ENCODE peak calls at places on chromosomes 11 and 22, in four cellular contexts. H is NCI-H2171 treated with DMSO at 0.1 percent for 48 hours, C is activated T-cell treated with anti-CD3 and anti-CD28 coated beads for 48 hours, V is NCI-H2081. P is an unnamed sample.
A peak's percentile ranks its signal among the peaks of the same experiment; 100 is the strongest.

GRCh38 chr11:27383645-27384044 is 20.6 kb upstream of the CCDC34 start:
- DNase-seq in H (no peak), C (no peak), V (no peak), P (no peak)

GRCh38 chr11:111322534-111322933 is 24.2 kb downstream of the POU2AF3 start:
- DNase-seq in H (no peak), C (no peak), V (no peak), P (no peak)

GRCh38 chr11:706957-707816 is 1.2 kb downstream of the EPS8L2 start:
- DNase-seq in H (peak; percentile 26), C (no peak), V (no peak), P (no peak)

GRCh38 chr11:127044535-127044934 is 44.0 kb upstream of the KIRREL3 start:
- DNase-seq in H (no peak), C (no peak), V (no peak), P (no peak)

GRCh38 chr11:99015634-99016454 is 4.9 kb upstream of the CNTN5 start:
- DNase-seq in H (peak; percentile 90), C (no peak), V (peak; percentile 60), P (peak; percentile 63)

GRCh38 chr11:86551286-86551685 is 121.1 kb downstream of the ME3 start:
- DNase-seq in H (no peak), C (no peak), V (no peak), P (no peak)

GRCh38 chr11:15507592-15507991 is 392.9 kb downstream of the INSC start:
- DNase-seq in H (peak; percentile 13), C (no peak), V (no peak), P (no peak)

GRCh38 chr22:29214232-29214631 is 8.5 kb downstream of the EMID1 start:
- DNase-seq in H (no peak), C (no peak), V (no peak), P (no peak)

GRCh38 chr11:35811783-35812182 is 132.1 kb upstream of the LDLRAD3 start:
- DNase-seq in H (no peak), C (no peak), V (no peak), P (no peak)

GRCh38 chr22:37781434-37782059 is 26.2 kb upstream of the GCAT start:
- DNase-seq in H (no peak), C (no peak), V (no peak), P (peak; percentile 3)